ENCODE peak calls at places on chromosomes 11 and 22, in six cellular contexts. One of them, this sample, is unnamed.

GRCh38 chr22:33110562-33111163 is 52.5 kb upstream of the SYN3 start:
- DNase-seq in lung: no peak
- DNase-seq in NCI-H1092: no peak
- DNase-seq in prostate gland: no peak
- DNase-seq in activated T-cell treated with anti-CD3 and anti-CD28 coated beads, Interleukin-2, amount 50 U/mL, for 72 hours: no peak
- DNase-seq in T47D: no peak
- DNase-seq in this sample: no peak

GRCh38 chr22:50530280-50530856 is 556 bp upstream of the TYMP start:
- DNase-seq in lung: peak
- DNase-seq in NCI-H1092: no peak
- DNase-seq in prostate gland: peak
- DNase-seq in activated T-cell treated with anti-CD3 and anti-CD28 coated beads, Interleukin-2, amount 50 U/mL, for 72 hours: peak
- DNase-seq in T47D: peak
- DNase-seq in this sample: peak

GRCh38 chr11:64181506-64182411 is 4.2 kb upstream of the STIP1 start:
- DNase-seq in lung: peak
- DNase-seq in NCI-H1092: no peak
- DNase-seq in prostate gland: peak
- DNase-seq in activated T-cell treated with anti-CD3 and anti-CD28 coated beads, Interleukin-2, amount 50 U/mL, for 72 hours: peak
- DNase-seq in T47D: peak
- DNase-seq in this sample: peak

GRCh38 chr11:72773696-72774095 is 20.2 kb downstream of the STARD10 start:
- DNase-seq in lung: no peak
- DNase-seq in NCI-H1092: no peak
- DNase-seq in prostate gland: no peak
- DNase-seq in activated T-cell treated with anti-CD3 and anti-CD28 coated beads, Interleukin-2, amount 50 U/mL, for 72 hours: no peak
- DNase-seq in T47D: no peak
- DNase-seq in this sample: no peak

GRCh38 chr11:92662580-92662979 is 306.9 kb upstream of the MTNR1B start:
- DNase-seq in lung: no peak
- DNase-seq in NCI-H1092: no peak
- DNase-seq in prostate gland: no peak
- DNase-seq in activated T-cell treated with anti-CD3 and anti-CD28 coated beads, Interleukin-2, amount 50 U/mL, for 72 hours: no peak
- DNase-seq in T47D: no peak
- DNase-seq in this sample: no peak

GRCh38 chr11:94641167-94641761 is 74.1 kb downstream of the PIWIL4 start:
- DNase-seq in lung: no peak
- DNase-seq in NCI-H1092: no peak
- DNase-seq in prostate gland: no peak
- DNase-seq in activated T-cell treated with anti-CD3 and anti-CD28 coated beads, Interleukin-2, amount 50 U/mL, for 72 hours: no peak
- DNase-seq in T47D: no peak
- DNase-seq in this sample: no peak

GRCh38 chr11:70523384-70524095 is 125.2 kb downstream of the CTTN start:
- DNase-seq in lung: no peak
- DNase-seq in NCI-H1092: no peak
- DNase-seq in prostate gland: no peak
- DNase-seq in activated T-cell treated with anti-CD3 and anti-CD28 coated beads, Interleukin-2, amount 50 U/mL, for 72 hours: no peak
- DNase-seq in T47D: no peak
- DNase-seq in this sample: no peak

GRCh38 chr11:111422494-111423249 is 43.6 kb upstream of the POU2AF1 start:
- DNase-seq in lung: peak
- DNase-seq in NCI-H1092: peak
- DNase-seq in prostate gland: peak
- DNase-seq in activated T-cell treated with anti-CD3 and anti-CD28 coated beads, Interleukin-2, amount 50 U/mL, for 72 hours: peak
- DNase-seq in T47D: no peak
- DNase-seq in this sample: peak

GRCh38 chr11:92651159-92651558 is 318.3 kb upstream of the MTNR1B start:
- DNase-seq in lung: no peak
- DNase-seq in NCI-H1092: no peak
- DNase-seq in prostate gland: no peak
- DNase-seq in activated T-cell treated with anti-CD3 and anti-CD28 coated beads, Interleukin-2, amount 50 U/mL, for 72 hours: no peak
- DNase-seq in T47D: no peak
- DNase-seq in this sample: no peak

GRCh38 chr11:106642331-106642730 is 375.9 kb downstream of the GUCY1A2 start:
- DNase-seq in lung: no peak
- DNase-seq in NCI-H1092: no peak
- DNase-seq in prostate gland: no peak
- DNase-seq in activated T-cell treated with anti-CD3 and anti-CD28 coated beads, Interleukin-2, amount 50 U/mL, for 72 hours: no peak
- DNase-seq in T47D: no peak
- DNase-seq in this sample: no peak

This sample was measured in mucosa of gallbladder.